ENCODE peak calls at places on chromosomes 3 and 15, in seven cellular contexts. K is activated T-cell treated with anti-CD3 and anti-CD28 coated beads for 48 hours, G is KG1, S is WERI-Rb-1, L is astrocyte, W is pancreas, Q is heart right ventricle. Y is an unnamed sample.

GRCh38 chr3:37025562-37026335 is 32.4 kb downstream of the MLH1 start:
- DNase-seq in W (no peak), G (no peak), L (no peak), S (no peak), Q (no peak), K (no peak), Y (no peak)

GRCh38 chr3:15823092-15823491 is 25.3 kb upstream of the ANKRD28 start:
- DNase-seq in K (no peak), G (no peak), Q (no peak), S (peak), L (no peak), W (no peak), Y (no peak)

GRCh38 chr3:59839810-59840515 is 790.1 kb upstream of the CFAP20DC start:
- DNase-seq in W (no peak), K (peak), G (no peak), L (no peak), Q (no peak), S (no peak), Y (peak)

GRCh38 chr3:40877651-40878463 is 321.4 kb upstream of the CTNNB1 start:
- DNase-seq in L (peak), W (peak), Q (peak), K (no peak), G (no peak), S (no peak), Y (no peak)

GRCh38 chr3:177881330-177881729 is 654.9 kb upstream of the KCNMB2 start:
- DNase-seq in K (no peak), S (no peak), G (no peak), L (no peak), W (no peak), Q (no peak), Y (no peak)

GRCh38 chr15:78065973-78066946 is 11.3 kb downstream of the TBC1D2B start:
- DNase-seq in Q (no peak), W (no peak), K (no peak), S (no peak), L (peak), G (no peak), Y (no peak)

GRCh38 chr3:100600181-100601042 is 9.0 kb upstream of the ADGRG7 start:
- DNase-seq in W (no peak), S (peak), G (no peak), K (no peak), Q (no peak), L (no peak), Y (no peak)

GRCh38 chr3:29696311-29696710 is 415.4 kb downstream of the RBMS3 start:
- DNase-seq in K (no peak), S (no peak), G (no peak), Q (no peak), W (no peak), L (no peak), Y (no peak)

GRCh38 chr15:67832031-67832551 is 6.8 kb downstream of the SKOR1 start:
- DNase-seq in K (no peak), W (no peak), G (no peak), S (peak), L (no peak), Q (no peak), Y (no peak)

GRCh38 chr3:139308156-139309017 is 35.4 kb upstream of the MRPS22 start:
- DNase-seq in W (no peak), S (no peak), K (no peak), Q (no peak), L (no peak), G (no peak), Y (no peak)

GRCh38 chr15:89101302-89102191 is 13.3 kb downstream of the ABHD2 start:
- DNase-seq in L (peak), Q (peak), S (no peak), W (peak), K (no peak), G (no peak), Y (no peak)

GRCh38 chr15:66115568-66116206 is 137.9 kb downstream of the MEGF11 start:
- DNase-seq in G (no peak), W (peak), S (no peak), K (no peak), L (no peak), Q (no peak), Y (peak)

GRCh38 chr15:39504812-39505211 is 76.1 kb upstream of the THBS1 start:
- DNase-seq in K (no peak), Q (no peak), W (no peak), L (peak), G (no peak), S (no peak), Y (no peak)

GRCh38 chr3:186308549-186308948 is 53.5 kb downstream of the DGKG start:
- DNase-seq in K (no peak), G (no peak), L (no peak), Q (no peak), W (no peak), S (no peak), Y (no peak)

GRCh38 chr15:38212759-38213158 is 39.9 kb upstream of the SPRED1 start:
- DNase-seq in L (no peak), Q (no peak), S (no peak), W (no peak), G (no peak), K (no peak), Y (no peak)

GRCh38 chr3:142647856-142648255 is 51.7 kb downstream of the PLS1 start:
- DNase-seq in S (no peak), K (no peak), W (no peak), Q (no peak), G (no peak), L (peak), Y (no peak)

GRCh38 chr15:78302579-78302978 is 3.2 kb upstream of the SKIC8 start:
- DNase-seq in Q (no peak), G (no peak), W (no peak), K (no peak), L (peak), S (no peak), Y (no peak)

GRCh38 chr3:29335438-29335837 is 54.6 kb downstream of the RBMS3 start:
- DNase-seq in G (peak), L (peak), Q (peak), K (no peak), S (no peak), W (peak), Y (no peak)

GRCh38 chr15:96352594-96353377 is 22.3 kb downstream of the NR2F2 start:
- DNase-seq in Q (no peak), L (peak), K (no peak), G (no peak), S (no peak), W (no peak), Y (no peak)

GRCh38 chr3:168249048-168249538 is 153.4 kb upstream of the GOLIM4 start:
- DNase-seq in W (no peak), L (peak), S (no peak), G (no peak), Q (no peak), K (no peak), Y (no peak)

GRCh38 chr15:68818671-68819450 is 1.8 kb downstream of the ANP32A start:
- DNase-seq in S (peak), L (no peak), K (peak), Q (peak), W (peak), G (peak), Y (no peak)

GRCh38 chr3:177835917-177836316 is 638.6 kb upstream of the TBL1XR1 start:
- DNase-seq in K (no peak), Q (no peak), L (peak), S (no peak), W (no peak), G (no peak), Y (no peak)

GRCh38 chr3:31592764-31593163 is 60.0 kb downstream of the STT3B start:
- DNase-seq in G (no peak), S (no peak), K (no peak), Q (no peak), L (no peak), W (no peak), Y (no peak)